ENCODE peak calls at places on chromosomes 16 and 17, in five cellular contexts. E is H1, B is right lobe of liver, N is K562, P is adrenal gland. W is an unnamed sample.
A peak's percentile ranks its signal among the peaks of the same experiment; 100 is the strongest.

GRCh38 chr16:25258856-25259179 is 1.2 kb upstream of the ZKSCAN2 start:
- DNase-seq in B (no peak), P (no peak), N (no peak), E (no peak), W (no peak)

GRCh38 chr16:67884684-67885083 is at the start of gene NRN1L:
- DNase-seq in N (peak; percentile 95), P (peak; percentile 95), B (peak; percentile 95), E (peak; percentile 94), W (peak; percentile 59)

GRCh38 chr16:4678596-4678995 is 14.8 kb upstream of the NUDT16L1 start:
- DNase-seq in N (no peak), E (no peak), P (no peak), B (peak; percentile 45), W (no peak)

GRCh38 chr17:10798332-10798749 is 5.6 kb downstream of the TMEM238L start:
- DNase-seq in E (no peak), B (peak; percentile 60), N (no peak), P (peak; percentile 25), W (no peak)

GRCh38 chr17:6454495-6455320 is 10.5 kb downstream of the PIMREG start:
- DNase-seq in P (no peak), N (no peak), E (peak; percentile 73), B (no peak), W (no peak)

GRCh38 chr17:50201226-50201854 is at the start of gene COL1A1:
- DNase-seq in B (no peak), P (peak; percentile 38), N (no peak), E (peak; percentile 76), W (no peak)

GRCh38 chr16:67927131-67927941 is 4.3 kb downstream of the CTRL start:
- DNase-seq in E (no peak), N (no peak), P (no peak), B (no peak), W (no peak)

GRCh38 chr16:10314811-10315210 is 71.0 kb upstream of the ATF7IP2 start:
- DNase-seq in P (no peak), N (no peak), B (no peak), E (no peak), W (no peak)

GRCh38 chr16:65954446-65954845 is 412.0 kb upstream of the CDH5 start:
- DNase-seq in E (no peak), B (no peak), N (no peak), P (no peak), W (no peak)

GRCh38 chr16:73228649-73229048 is 180.7 kb upstream of the ZFHX3 start:
- DNase-seq in N (no peak), E (no peak), P (no peak), B (no peak), W (no peak)

GRCh38 chr16:57651344-57652333 is 16.5 kb upstream of the ADGRG3 start:
- DNase-seq in E (no peak), B (no peak), N (peak; percentile 45), P (no peak), W (no peak)

GRCh38 chr16:13093676-13094075 is 192.3 kb downstream of the SHISA9 start:
- DNase-seq in B (no peak), E (no peak), P (no peak), N (no peak), W (no peak)

GRCh38 chr16:946048-946395 is 24.8 kb downstream of the LMF1 start:
- DNase-seq in E (no peak), N (no peak), P (no peak), B (no peak), W (no peak)

GRCh38 chr17:35808240-35808961 is 883 bp upstream of the TAF15 start:
- DNase-seq in E (no peak), B (no peak), N (no peak), P (no peak), W (no peak)

GRCh38 chr17:8384801-8385335 is 1.9 kb upstream of the RPL26 start:
- DNase-seq in N (no peak), E (no peak), B (no peak), P (peak; percentile 10), W (peak; percentile 80)

GRCh38 chr16:26606381-26607150 is 460.2 kb upstream of the C16orf82 start:
- DNase-seq in B (no peak), E (no peak), P (no peak), N (no peak), W (no peak)

GRCh38 chr17:56319531-56319930 is 166.3 kb downstream of the ANKFN1 start:
- DNase-seq in P (no peak), E (no peak), B (no peak), N (peak; percentile 16), W (peak; percentile 18)

GRCh38 chr17:8964801-8965393 is 610 bp downstream of the PIK3R5 start:
- DNase-seq in E (no peak), B (peak; percentile 52), P (no peak), N (no peak), W (no peak)

DNA sequence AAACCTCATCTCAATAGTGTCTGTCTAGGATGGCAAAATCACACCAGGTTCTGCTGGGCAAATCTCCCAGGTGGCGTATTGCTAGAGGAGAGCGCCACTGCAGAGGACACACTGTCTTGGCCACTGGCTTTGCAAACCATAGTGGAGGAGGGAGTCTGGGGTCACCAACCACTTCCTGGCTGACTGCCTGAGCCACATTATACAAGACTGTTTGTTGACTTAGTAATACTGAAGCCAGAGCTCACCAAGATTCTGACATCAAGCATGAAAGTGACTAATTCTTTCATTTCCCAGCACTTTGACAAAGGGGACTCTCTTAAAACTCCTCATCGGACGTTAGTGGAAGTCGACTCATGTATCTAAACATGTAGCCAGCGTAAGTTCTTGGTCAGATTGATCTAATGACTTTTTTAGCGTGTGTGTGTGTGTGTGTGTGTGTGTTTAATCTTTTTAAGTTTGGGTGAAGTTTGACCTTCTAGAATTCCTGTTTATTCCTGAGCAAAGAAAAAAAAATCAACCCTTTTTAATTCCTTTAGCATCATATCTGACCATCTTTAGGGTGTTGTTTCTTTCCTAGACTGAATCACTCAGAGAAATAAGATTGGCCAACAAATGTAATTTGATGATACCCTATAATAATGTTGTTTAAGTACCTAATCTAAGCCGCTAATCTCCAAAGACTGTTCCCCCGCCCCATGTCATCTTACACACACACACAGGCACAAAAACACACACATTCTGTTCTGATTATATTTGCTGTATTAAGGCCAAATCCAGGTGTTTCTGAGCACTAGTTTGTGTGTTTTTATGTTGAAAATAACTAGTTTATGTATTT is 13.8 kb downstream of the PITPNC1 start:
- DNase-seq in B (peak; percentile 93), N (no peak), E (no peak), P (peak; percentile 76), W (peak; percentile 70)
- TF ChIP-seq POLR2A in B (no peak), N (no peak), E (no peak), P (no peak), W (no peak)

GRCh38 chr16:61165797-61166196 is 870.4 kb downstream of the CDH8 start:
- DNase-seq in B (no peak), N (no peak), P (no peak), E (no peak), W (no peak)
- TF ChIP-seq POLR2A in B (no peak), N (no peak), P (no peak), E (no peak), W (no peak)

GRCh38 chr17:17836250-17836817 is 452 bp downstream of the SREBF1 start:
- DNase-seq in P (peak; percentile 99), E (peak; percentile 99), N (peak; percentile 74), B (peak; percentile 99), W (peak; percentile 97)
- TF ChIP-seq POLR2A in P (peak; percentile 100), E (peak; percentile 81), N (peak; percentile 93), B (peak; percentile 100), W (peak; percentile 95)

DNA sequence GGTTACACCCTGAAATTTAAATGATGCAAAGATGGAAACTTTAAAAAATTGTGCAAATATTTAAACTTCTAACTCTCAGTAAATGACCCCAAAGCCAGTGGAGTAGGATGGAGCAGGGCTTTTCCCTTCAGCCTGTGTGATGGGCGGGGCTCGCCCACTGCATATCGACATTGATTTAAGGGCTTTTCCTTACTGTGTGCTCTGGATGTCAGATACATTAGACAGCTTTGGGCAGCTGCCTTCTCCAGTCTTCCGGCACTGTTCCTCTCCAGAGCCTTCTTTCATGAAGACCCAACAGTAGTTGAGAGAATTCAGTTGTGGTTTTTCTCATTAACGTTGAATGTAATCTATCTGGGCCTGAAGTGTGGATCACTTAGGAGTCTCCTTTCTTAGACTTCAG is 100.0 kb downstream of the SPECC1 start:
- DNase-seq in N (no peak), E (no peak), P (no peak), B (no peak), W (no peak)
- TF ChIP-seq POLR2A in N (no peak), E (no peak), P (no peak), B (no peak), W (no peak)

GRCh38 chr16:48616571-48616970 is 6.6 kb upstream of the N4BP1 start:
- DNase-seq in N (no peak), E (no peak), B (no peak), P (no peak), W (no peak)

GRCh38 chr16:48611329-48612137 is 1.6 kb upstream of the N4BP1 start:
- DNase-seq in P (no peak), B (peak; percentile 57), N (peak; percentile 24), E (no peak), W (no peak)

GRCh38 chr16:48612621-48613020 is 2.6 kb upstream of the N4BP1 start:
- DNase-seq in N (no peak), P (no peak), B (no peak), E (no peak), W (no peak)

GRCh38 chr16:48614759-48615158 is 4.8 kb upstream of the N4BP1 start:
- DNase-seq in B (no peak), E (no peak), P (no peak), N (no peak), W (no peak)

GRCh38 chr16:48613061-48613957 is 3.3 kb upstream of the N4BP1 start:
- DNase-seq in E (no peak), P (no peak), B (no peak), N (no peak), W (no peak)
- TF ChIP-seq POLR2A in E (no peak), P (no peak), B (peak; percentile 22), N (no peak), W (no peak)

W was measured in H54.